ENCODE peak calls at places on chromosome 6, in six cellular contexts. B is A172; O is hypothalamus; C is fibroblast of pulmonary artery; Q is CD4-positive, CD25-positive, alpha-beta regulatory T cell; Z is Kasumi-1. P is an unnamed sample.

GRCh38 chr6:152136449-152136825 is 329.0 kb downstream of the ESR1 start:
- DNase-seq in B (peak), O (no peak), C (no peak), Q (no peak), Z (no peak), P (no peak)

GRCh38 chr6:83257791-83258190 is 64.6 kb downstream of the RWDD2A start:
- DNase-seq in B (no peak), O (no peak), C (no peak), Q (no peak), Z (no peak), P (no peak)

GRCh38 chr6:44576132-44576601 is 188.7 kb downstream of the CDC5L start:
- DNase-seq in B (no peak), O (no peak), C (peak), Q (no peak), Z (no peak), P (no peak)

GRCh38 chr6:31851485-31851832 is 11.2 kb downstream of the NEU1 start:
- DNase-seq in B (no peak), O (no peak), C (no peak), Q (no peak), Z (no peak), P (peak)

GRCh38 chr6:89952696-89953095 is 58.4 kb downstream of the GJA10 start:
- DNase-seq in B (peak), O (no peak), C (peak), Q (peak), Z (peak), P (no peak)

GRCh38 chr6:72850469-72850868 is 228.6 kb downstream of the KCNQ5 start:
- DNase-seq in B (no peak), O (no peak), C (no peak), Q (no peak), Z (no peak), P (no peak)

GRCh38 chr6:37343248-37343647 is 10.5 kb upstream of the RNF8 start:
- DNase-seq in B (no peak), O (no peak), C (no peak), Q (no peak), Z (no peak), P (no peak)

GRCh38 chr6:127939442-127940066 is 38.7 kb upstream of the THEMIS start:
- DNase-seq in B (no peak), O (no peak), C (peak), Q (no peak), Z (no peak), P (no peak)

GRCh38 chr6:74137910-74138309 is 441.9 kb downstream of the CD109 start:
- DNase-seq in B (peak), O (no peak), C (peak), Q (no peak), Z (no peak), P (no peak)

GRCh38 chr6:113719056-113719455 is 138.1 kb upstream of the MARCKS start:
- DNase-seq in B (peak), O (no peak), C (no peak), Q (no peak), Z (no peak), P (peak)